ENCODE peak calls at places on chromosomes 16 and 17, in five cellular contexts. D is K562, Y is GM12878, B is H1, P is HepG2. X is an unnamed sample.

GRCh38 chr16:83899272-83899897 is 470 bp downstream of the MLYCD start:
- DNase-seq in D (peak), Y (no peak), B (no peak), P (no peak), X (peak)

GRCh38 chr16:88347656-88348376 is 34.9 kb upstream of the ZNF469 start:
- DNase-seq in D (no peak), Y (no peak), B (no peak), P (no peak), X (no peak)

GRCh38 chr16:6725634-6726331 is 606.9 kb upstream of the RBFOX1 start:
- DNase-seq in D (peak), Y (no peak), B (no peak), P (no peak), X (no peak)

GRCh38 chr17:16989230-16989952 is 17.5 kb upstream of the TNFRSF13B start:
- DNase-seq in D (no peak), Y (peak), B (no peak), P (no peak), X (no peak)

GRCh38 chr17:4712526-4712925 is 2.1 kb downstream of the ARRB2 start:
- DNase-seq in D (no peak), Y (no peak), B (no peak), P (no peak), X (no peak)

GRCh38 chr17:45294506-45294905 is 22.3 kb downstream of the MAP3K14 start:
- DNase-seq in D (no peak), Y (no peak), B (no peak), P (no peak), X (no peak)

GRCh38 chr17:72305964-72306551 is 185.2 kb downstream of the SOX9 start:
- DNase-seq in D (no peak), Y (no peak), B (no peak), P (no peak), X (no peak)

GRCh38 chr17:57561072-57561861 is 183.8 kb downstream of the CCDC182 start:
- DNase-seq in D (no peak), Y (no peak), B (no peak), P (peak), X (no peak)

GRCh38 chr17:28227278-28228108 is 91.5 kb upstream of the TMEM97 start:
- DNase-seq in D (no peak), Y (no peak), B (peak), P (no peak), X (peak)

GRCh38 chr16:31453255-31454204 is 5.8 kb upstream of the ARMC5 start:
- DNase-seq in D (peak), Y (no peak), B (no peak), P (peak), X (peak)

GRCh38 chr16:21653571-21653970 is 1.2 kb upstream of the IGSF6 start:
- DNase-seq in D (no peak), Y (no peak), B (no peak), P (no peak), X (no peak)

GRCh38 chr16:89444151-89444723 is 46.1 kb downstream of the ANKRD11 start:
- DNase-seq in D (no peak), Y (no peak), B (no peak), P (no peak), X (no peak)

DNA sequence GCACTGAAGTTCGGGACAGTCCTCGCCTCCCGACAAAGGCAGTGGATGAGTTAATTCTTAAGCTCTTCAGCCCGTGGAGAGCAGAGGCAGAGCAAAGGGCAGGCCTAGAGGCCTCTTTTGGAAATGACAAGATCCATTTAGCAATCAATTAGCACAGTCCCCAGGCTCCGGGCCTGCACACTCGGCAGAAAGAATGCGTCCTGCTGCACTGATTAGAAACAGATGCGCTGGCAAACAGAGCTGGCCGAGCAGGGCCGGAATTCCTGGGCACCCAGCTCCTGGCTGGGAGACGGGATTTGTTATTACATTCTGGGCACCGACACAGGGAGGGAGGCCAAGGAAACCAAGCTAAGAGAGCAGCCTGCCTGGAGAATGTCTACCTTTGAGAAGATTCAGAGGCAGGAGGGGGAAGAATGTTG is 162.9 kb downstream of the COPRS start:
- DNase-seq in D (no peak), Y (no peak), B (no peak), P (peak), X (no peak)
- TF ChIP-seq KDM1A in D (no peak), Y (no peak), B (no peak), P (no peak), X (no peak)

GRCh38 chr17:21511368-21512195 is 135.4 kb downstream of the KCNJ12 start:
- DNase-seq in D (peak), Y (no peak), B (peak), P (peak), X (peak)

GRCh38 chr17:21512307-21513011 is 136.3 kb downstream of the KCNJ12 start:
- DNase-seq in D (no peak), Y (no peak), B (no peak), P (no peak), X (peak)

GRCh38 chr17:21510686-21511367 is 134.7 kb downstream of the KCNJ12 start:
- DNase-seq in D (no peak), Y (no peak), B (no peak), P (no peak), X (no peak)

GRCh38 chr17:21513012-21513570 is 136.9 kb downstream of the KCNJ12 start:
- DNase-seq in D (peak), Y (no peak), B (peak), P (peak), X (peak)
- TF ChIP-seq KDM1A in D (no peak), Y (no peak), B (no peak), P (no peak), X (no peak)

GRCh38 chr17:50199211-50199633 is 2.2 kb downstream of the COL1A1 start:
- DNase-seq in D (no peak), Y (no peak), B (no peak), P (no peak), X (no peak)

GRCh38 chr17:50199651-50200446 is 1.6 kb downstream of the COL1A1 start:
- DNase-seq in D (peak), Y (no peak), B (no peak), P (peak), X (peak)

GRCh38 chr17:50196826-50197225 is 4.6 kb downstream of the COL1A1 start:
- DNase-seq in D (no peak), Y (no peak), B (no peak), P (no peak), X (no peak)

GRCh38 chr17:50196036-50196435 is 5.4 kb downstream of the COL1A1 start:
- DNase-seq in D (no peak), Y (no peak), B (no peak), P (no peak), X (no peak)

DNA sequence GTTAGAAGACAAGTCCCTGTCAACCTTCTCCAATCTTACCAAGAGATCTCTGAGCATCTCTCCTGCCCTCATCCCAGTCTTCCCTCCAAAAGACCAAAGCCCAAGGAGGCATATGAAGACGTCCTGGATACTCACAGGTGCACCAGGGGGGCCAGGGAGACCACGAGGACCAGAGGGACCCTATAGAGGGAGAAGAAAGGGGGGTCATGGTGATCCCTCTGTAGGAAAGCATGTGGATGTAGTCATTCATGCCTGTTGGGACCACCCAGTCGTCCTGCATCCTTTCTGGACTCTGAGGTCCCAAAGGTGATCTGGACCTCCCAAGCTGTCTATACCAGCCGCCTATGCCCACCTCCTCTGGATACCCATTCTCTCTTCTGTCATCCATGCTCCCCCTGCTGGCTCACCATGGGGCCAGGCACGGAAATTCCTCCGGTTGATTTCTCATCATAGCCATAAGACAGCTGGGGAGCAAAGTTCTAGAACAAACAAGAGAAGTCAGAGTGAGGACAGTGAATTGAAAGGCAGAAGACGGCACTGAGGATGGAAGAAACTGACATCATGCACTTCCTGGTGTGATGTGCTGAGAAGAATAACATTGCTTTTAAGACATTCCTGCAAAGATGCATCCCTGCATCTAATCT is 3.3 kb downstream of the COL1A1 start:
- DNase-seq in D (peak), Y (no peak), B (no peak), P (peak), X (peak)
- TF ChIP-seq KDM1A in D (no peak), Y (no peak), B (no peak), P (no peak), X (no peak)

GRCh38 chr17:43327421-43327820 is 71.4 kb upstream of the ARL4D start:
- DNase-seq in D (no peak), Y (no peak), B (no peak), P (no peak), X (no peak)

GRCh38 chr17:43324205-43324893 is 74.4 kb upstream of the ARL4D start:
- DNase-seq in D (no peak), Y (peak), B (no peak), P (no peak), X (peak)

GRCh38 chr17:43327834-43328420 is 70.9 kb upstream of the ARL4D start:
- DNase-seq in D (no peak), Y (no peak), B (no peak), P (no peak), X (no peak)

GRCh38 chr17:43328650-43329049 is 70.1 kb upstream of the ARL4D start:
- DNase-seq in D (no peak), Y (no peak), B (no peak), P (no peak), X (no peak)

DNA sequence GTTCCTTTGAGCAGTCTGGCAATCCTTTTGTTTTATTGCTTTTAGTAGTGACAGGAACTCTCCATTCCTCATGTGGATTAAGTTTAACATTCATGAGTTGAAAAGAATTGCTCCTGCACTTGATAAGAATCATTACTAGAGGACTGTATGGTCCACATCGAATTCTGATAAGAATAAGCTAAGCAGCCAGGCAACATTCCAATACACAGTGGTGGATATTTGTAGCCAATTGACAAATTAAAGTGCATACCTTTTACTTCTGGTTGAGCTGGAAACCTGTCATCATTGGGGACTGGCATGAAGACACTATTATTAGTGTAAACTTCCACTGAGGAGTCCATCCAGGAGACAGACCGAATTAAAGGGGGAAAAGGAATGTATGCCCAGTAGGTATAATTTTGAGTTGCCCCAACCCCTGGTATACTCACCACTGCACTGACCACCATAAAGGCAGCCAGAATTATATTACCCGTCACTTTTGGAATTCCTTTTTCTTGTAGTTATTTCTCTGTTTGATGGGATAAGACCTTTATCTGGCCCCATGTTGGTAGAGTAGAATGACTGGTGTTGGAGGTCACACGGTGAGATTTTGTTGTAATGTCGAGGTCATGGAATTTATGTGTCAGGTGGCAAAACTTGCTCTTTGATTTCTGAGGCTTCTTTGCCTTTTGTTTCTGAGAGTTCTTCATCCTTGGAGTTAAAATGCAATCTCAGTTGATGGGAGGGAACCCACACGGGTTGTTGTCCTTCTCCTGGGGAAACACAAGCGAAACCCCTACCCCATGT is 72.1 kb upstream of the ARL4D start:
- DNase-seq in D (no peak), Y (no peak), B (no peak), P (no peak), X (no peak)
- TF ChIP-seq KDM1A in D (no peak), Y (no peak), B (no peak), P (no peak), X (no peak)

DNA sequence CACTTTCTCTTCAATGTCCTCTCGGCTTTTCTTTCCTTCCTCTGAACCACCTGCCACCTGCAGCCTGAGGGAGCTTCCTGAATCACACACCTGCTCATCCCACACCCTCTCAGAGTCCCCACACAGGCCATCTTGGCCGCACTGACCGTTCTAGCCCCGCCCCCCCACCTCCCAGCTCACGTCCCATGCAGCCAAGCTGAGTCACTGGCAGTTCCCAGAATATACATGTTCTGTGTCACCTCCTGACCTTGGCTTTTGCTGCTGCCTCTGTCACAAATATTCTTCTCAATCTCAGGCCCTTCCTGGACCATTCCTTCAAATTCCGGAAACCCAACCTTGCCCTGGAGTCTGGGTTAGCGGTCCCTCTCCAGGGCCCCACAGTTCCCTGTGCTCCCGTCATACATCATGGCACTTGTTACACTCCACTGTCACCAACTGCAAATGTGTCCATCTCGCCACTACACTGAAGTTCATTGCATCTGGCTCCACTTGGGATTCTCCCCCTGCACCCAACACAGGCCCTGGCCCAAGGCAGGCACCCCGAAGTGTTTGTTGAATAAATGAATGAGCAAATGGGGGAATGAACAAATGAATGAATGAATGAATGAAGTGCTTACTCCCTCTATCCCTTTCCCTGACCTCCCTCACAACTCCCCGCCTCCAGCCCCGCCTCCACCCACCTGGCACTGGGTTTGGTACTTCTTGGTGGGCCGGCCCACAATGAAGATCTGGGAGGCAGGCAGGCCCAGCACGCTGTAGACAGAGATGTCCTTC is 12.8 kb downstream of the PIMREG start:
- DNase-seq in D (peak), Y (no peak), B (no peak), P (peak), X (peak)
- TF ChIP-seq KDM1A in D (peak), Y (no peak), B (no peak), P (no peak), X (no peak)

DNA sequence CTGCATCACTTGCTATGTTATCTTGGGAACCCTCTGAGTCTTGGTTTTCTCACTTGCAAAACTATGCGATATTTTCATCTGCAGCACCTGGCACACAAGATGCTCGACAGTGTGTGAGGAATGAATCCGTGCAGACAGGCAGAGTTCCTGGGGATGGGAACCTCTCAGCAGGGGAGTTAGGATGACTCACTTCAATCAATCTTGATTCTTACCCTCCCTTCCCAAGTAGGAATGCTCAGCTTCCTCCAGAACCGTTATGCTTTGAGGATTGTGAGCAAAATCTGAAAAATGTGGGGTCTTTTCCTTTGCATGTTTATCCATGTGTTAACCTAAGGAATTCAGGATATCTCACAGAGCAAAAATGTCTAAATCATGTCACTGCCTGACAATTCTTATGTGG is 68.9 kb upstream of the HNF1B start:
- DNase-seq in D (no peak), Y (no peak), B (no peak), P (no peak), X (peak)
- TF ChIP-seq KDM1A in D (no peak), Y (no peak), B (no peak), P (no peak), X (no peak)

DNA sequence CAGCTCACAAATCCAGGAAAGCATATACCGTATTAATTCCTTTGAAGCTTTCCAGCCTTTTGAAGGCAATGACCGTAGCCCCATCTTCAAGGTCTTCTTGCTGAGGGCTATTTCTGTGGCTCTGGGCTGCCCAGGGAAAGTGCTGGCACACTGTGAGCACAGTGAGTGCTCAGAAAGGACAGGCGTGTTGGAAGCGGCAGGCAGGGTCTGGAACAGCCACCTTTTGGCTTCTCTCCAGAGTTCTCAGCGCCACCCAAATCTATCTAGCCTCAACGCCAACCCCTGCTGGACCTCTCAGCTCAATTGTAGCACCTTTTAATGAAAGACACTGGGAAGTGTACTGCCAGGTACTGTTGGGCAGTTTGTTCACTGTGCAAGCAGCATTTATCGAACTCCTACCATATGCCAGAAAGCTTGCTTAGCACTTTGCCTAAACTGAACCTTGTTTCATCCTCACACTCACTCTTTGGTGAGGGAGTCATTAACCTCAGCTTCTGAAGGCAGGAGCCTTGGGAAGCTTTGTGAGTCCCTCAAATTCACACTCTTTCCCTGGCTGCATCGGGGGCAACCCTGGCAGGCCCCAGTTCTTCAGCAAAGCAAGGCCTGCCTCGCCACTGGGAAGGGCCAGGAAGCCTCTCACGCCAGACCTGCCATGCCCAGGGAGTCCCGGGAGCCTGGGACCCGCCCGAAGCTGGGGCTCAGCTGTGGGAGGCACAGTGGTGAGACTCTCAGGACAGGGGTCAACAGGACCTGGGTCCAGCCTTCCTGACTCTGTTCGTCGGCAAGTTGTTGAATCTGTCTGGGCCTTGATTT is 13.5 kb upstream of the CIBAR2 start:
- DNase-seq in D (no peak), Y (no peak), B (no peak), P (no peak), X (no peak)
- TF ChIP-seq KDM1A in D (no peak), Y (no peak), B (no peak), P (no peak), X (no peak)

DNA sequence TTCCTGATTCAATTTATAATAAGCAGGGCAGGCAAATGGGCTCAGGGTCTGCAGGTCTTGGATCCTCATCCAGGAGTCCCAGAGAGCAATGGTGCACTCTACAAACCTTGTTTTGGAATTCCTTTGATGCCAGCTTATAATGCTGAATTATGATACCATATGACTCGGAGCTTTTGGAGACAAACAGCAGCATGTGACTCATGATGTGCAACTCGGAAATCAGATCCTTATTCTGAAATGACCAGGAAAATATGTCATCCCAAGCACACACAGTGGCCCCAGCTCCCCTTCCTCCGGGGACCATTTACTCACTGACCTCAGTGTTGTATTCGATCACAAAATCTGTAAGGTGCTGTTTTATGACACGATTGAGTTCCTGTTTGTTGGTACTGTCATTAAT is 20.2 kb upstream of the UMOD start:
- DNase-seq in D (no peak), Y (no peak), B (no peak), P (no peak), X (no peak)
- TF ChIP-seq KDM1A in D (no peak), Y (no peak), B (no peak), P (no peak), X (no peak)